ENCODE peak calls at places on chromosome 21, in ten cellular contexts. One of them, this sample, is unnamed.

GRCh38 chr21:44952929-44953627 is 13.2 kb downstream of the SLX9 start:
- DNase-seq in upper lobe of right lung: peak
- DNase-seq in CD8-positive, alpha-beta T cell: no peak
- DNase-seq in prostate gland: no peak
- DNase-seq in brain microvascular endothelial cell: no peak
- DNase-seq in cardiac muscle cell: no peak
- DNase-seq in heart left ventricle: no peak
- DNase-seq in GM23338: no peak
- DNase-seq in fibroblast of lung: no peak
- DNase-seq in A549: no peak
- DNase-seq in this sample: no peak

GRCh38 chr21:29777155-29777554 is 162.6 kb downstream of the GRIK1 start:
- DNase-seq in fibroblast of lung: no peak
- DNase-seq in upper lobe of right lung: no peak
- DNase-seq in brain microvascular endothelial cell: no peak
- DNase-seq in CD8-positive, alpha-beta T cell: no peak
- DNase-seq in heart left ventricle: no peak
- DNase-seq in GM23338: no peak
- DNase-seq in cardiac muscle cell: no peak
- DNase-seq in A549: no peak
- DNase-seq in prostate gland: no peak
- DNase-seq in this sample: no peak

GRCh38 chr21:45385549-45386050 is 19.4 kb upstream of the COL18A1 start:
- DNase-seq in brain microvascular endothelial cell: no peak
- DNase-seq in GM23338: no peak
- DNase-seq in upper lobe of right lung: peak
- DNase-seq in heart left ventricle: peak
- DNase-seq in CD8-positive, alpha-beta T cell: no peak
- DNase-seq in A549: no peak
- DNase-seq in cardiac muscle cell: no peak
- DNase-seq in fibroblast of lung: no peak
- DNase-seq in prostate gland: no peak
- DNase-seq in this sample: no peak

GRCh38 chr21:43985690-43986251 is 26.3 kb upstream of the TRAPPC10 start:
- DNase-seq in GM23338: peak
- DNase-seq in cardiac muscle cell: peak
- DNase-seq in brain microvascular endothelial cell: no peak
- DNase-seq in fibroblast of lung: no peak
- DNase-seq in upper lobe of right lung: no peak
- DNase-seq in prostate gland: no peak
- DNase-seq in CD8-positive, alpha-beta T cell: no peak
- DNase-seq in A549: no peak
- DNase-seq in heart left ventricle: no peak
- DNase-seq in this sample: no peak

GRCh38 chr21:43858806-43859648 is 6.0 kb upstream of the AGPAT3 start:
- DNase-seq in GM23338: peak
- DNase-seq in heart left ventricle: peak
- DNase-seq in CD8-positive, alpha-beta T cell: no peak
- DNase-seq in prostate gland: no peak
- DNase-seq in fibroblast of lung: no peak
- DNase-seq in cardiac muscle cell: no peak
- DNase-seq in brain microvascular endothelial cell: no peak
- DNase-seq in A549: no peak
- DNase-seq in upper lobe of right lung: no peak
- DNase-seq in this sample: no peak

GRCh38 chr21:44793269-44794030 is 8.2 kb downstream of the UBE2G2 start:
- DNase-seq in cardiac muscle cell: peak
- DNase-seq in heart left ventricle: peak
- DNase-seq in CD8-positive, alpha-beta T cell: peak
- DNase-seq in prostate gland: peak
- DNase-seq in GM23338: peak
- DNase-seq in upper lobe of right lung: no peak
- DNase-seq in brain microvascular endothelial cell: peak
- DNase-seq in A549: peak
- DNase-seq in fibroblast of lung: peak
- DNase-seq in this sample: peak

GRCh38 chr21:29181799-29182470 is 51.5 kb downstream of the MAP3K7CL start:
- DNase-seq in upper lobe of right lung: no peak
- DNase-seq in brain microvascular endothelial cell: peak
- DNase-seq in A549: peak
- DNase-seq in fibroblast of lung: peak
- DNase-seq in GM23338: no peak
- DNase-seq in prostate gland: peak
- DNase-seq in CD8-positive, alpha-beta T cell: no peak
- DNase-seq in cardiac muscle cell: peak
- DNase-seq in heart left ventricle: no peak
- DNase-seq in this sample: no peak

GRCh38 chr21:44473915-44474555 is 18.7 kb downstream of the LRRC3 start:
- DNase-seq in brain microvascular endothelial cell: no peak
- DNase-seq in prostate gland: no peak
- DNase-seq in GM23338: no peak
- DNase-seq in fibroblast of lung: no peak
- DNase-seq in upper lobe of right lung: no peak
- DNase-seq in cardiac muscle cell: no peak
- DNase-seq in CD8-positive, alpha-beta T cell: no peak
- DNase-seq in heart left ventricle: no peak
- DNase-seq in A549: no peak
- DNase-seq in this sample: no peak

GRCh38 chr21:34693192-34693810 is 24.5 kb downstream of the CLIC6 start:
- DNase-seq in heart left ventricle: peak
- DNase-seq in upper lobe of right lung: no peak
- DNase-seq in prostate gland: peak
- DNase-seq in cardiac muscle cell: peak
- DNase-seq in brain microvascular endothelial cell: peak
- DNase-seq in fibroblast of lung: peak
- DNase-seq in CD8-positive, alpha-beta T cell: peak
- DNase-seq in A549: peak
- DNase-seq in GM23338: peak
- DNase-seq in this sample: no peak

GRCh38 chr21:42058631-42059111 is 12.4 kb upstream of the UMODL1 start:
- DNase-seq in fibroblast of lung: no peak
- DNase-seq in brain microvascular endothelial cell: no peak
- DNase-seq in A549: no peak
- DNase-seq in upper lobe of right lung: peak
- DNase-seq in prostate gland: no peak
- DNase-seq in CD8-positive, alpha-beta T cell: no peak
- DNase-seq in heart left ventricle: no peak
- DNase-seq in GM23338: no peak
- DNase-seq in cardiac muscle cell: no peak
- DNase-seq in this sample: no peak

GRCh38 chr21:42059141-42059540 is 12.0 kb upstream of the UMODL1 start:
- DNase-seq in fibroblast of lung: no peak
- DNase-seq in prostate gland: no peak
- DNase-seq in heart left ventricle: no peak
- DNase-seq in upper lobe of right lung: peak
- DNase-seq in brain microvascular endothelial cell: no peak
- DNase-seq in A549: no peak
- DNase-seq in cardiac muscle cell: no peak
- DNase-seq in GM23338: no peak
- DNase-seq in CD8-positive, alpha-beta T cell: no peak
- DNase-seq in this sample: no peak

GRCh38 chr21:42056996-42057689 is 14.0 kb upstream of the UMODL1 start:
- DNase-seq in CD8-positive, alpha-beta T cell: no peak
- DNase-seq in prostate gland: peak
- DNase-seq in upper lobe of right lung: peak
- DNase-seq in brain microvascular endothelial cell: peak
- DNase-seq in fibroblast of lung: peak
- DNase-seq in cardiac muscle cell: peak
- DNase-seq in heart left ventricle: no peak
- DNase-seq in A549: no peak
- DNase-seq in GM23338: peak
- DNase-seq in this sample: no peak

GRCh38 chr21:42056468-42056867 is 14.6 kb upstream of the UMODL1 start:
- DNase-seq in upper lobe of right lung: peak
- DNase-seq in A549: no peak
- DNase-seq in GM23338: no peak
- DNase-seq in prostate gland: peak
- DNase-seq in CD8-positive, alpha-beta T cell: no peak
- DNase-seq in heart left ventricle: no peak
- DNase-seq in cardiac muscle cell: no peak
- DNase-seq in fibroblast of lung: peak
- DNase-seq in brain microvascular endothelial cell: no peak
- DNase-seq in this sample: no peak

DNA sequence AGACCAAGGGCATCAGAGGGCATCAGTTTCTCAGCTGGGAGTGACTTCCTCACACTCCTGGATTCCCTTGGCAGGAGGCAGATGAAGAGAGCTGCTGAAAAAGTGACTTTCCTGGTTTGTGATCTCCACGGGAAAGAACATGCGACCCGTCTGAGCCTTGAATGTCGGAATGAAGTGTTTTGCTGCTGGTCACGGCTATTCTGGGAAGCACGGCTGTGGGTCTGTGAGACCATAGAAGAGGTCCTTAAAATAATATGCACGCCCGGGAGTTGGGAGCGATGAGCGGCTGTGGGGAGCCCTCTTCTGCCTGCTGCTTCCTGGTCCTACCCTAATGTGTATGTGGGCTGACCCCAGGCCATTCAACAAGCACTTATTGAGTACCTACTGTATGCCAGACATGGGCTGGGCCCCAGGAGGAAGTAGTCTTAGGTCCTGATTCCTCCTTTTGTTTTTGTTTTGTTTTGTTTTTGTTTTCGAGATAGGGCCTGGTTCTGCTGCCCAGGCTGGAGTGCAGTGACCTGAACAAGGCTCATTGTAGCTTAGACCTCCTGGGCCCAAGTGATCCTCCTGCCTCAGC is 13.2 kb upstream of the UMODL1 start:
- DNase-seq in heart left ventricle: no peak
- DNase-seq in CD8-positive, alpha-beta T cell: no peak
- DNase-seq in A549: no peak
- DNase-seq in brain microvascular endothelial cell: no peak
- DNase-seq in prostate gland: no peak
- DNase-seq in cardiac muscle cell: no peak
- DNase-seq in GM23338: no peak
- DNase-seq in fibroblast of lung: peak
- DNase-seq in upper lobe of right lung: peak
- DNase-seq in this sample: no peak
- H3K27ac ChIP-seq in heart left ventricle: no peak
- H3K27ac ChIP-seq in CD8-positive, alpha-beta T cell: no peak
- H3K27ac ChIP-seq in A549: no peak
- H3K27ac ChIP-seq in brain microvascular endothelial cell: peak
- H3K27ac ChIP-seq in prostate gland: peak
- H3K27ac ChIP-seq in cardiac muscle cell: peak
- H3K27ac ChIP-seq in GM23338: no peak
- H3K27ac ChIP-seq in fibroblast of lung: peak
- H3K27ac ChIP-seq in upper lobe of right lung: peak
- H3K27ac ChIP-seq in this sample: peak

GRCh38 chr21:25772680-25773079 is 37.9 kb downstream of the GABPA start:
- DNase-seq in prostate gland: no peak
- DNase-seq in A549: no peak
- DNase-seq in fibroblast of lung: peak
- DNase-seq in brain microvascular endothelial cell: no peak
- DNase-seq in cardiac muscle cell: no peak
- DNase-seq in upper lobe of right lung: no peak
- DNase-seq in heart left ventricle: no peak
- DNase-seq in CD8-positive, alpha-beta T cell: no peak
- DNase-seq in GM23338: no peak
- DNase-seq in this sample: no peak
- H3K27ac ChIP-seq in prostate gland: no peak
- H3K27ac ChIP-seq in A549: no peak
- H3K27ac ChIP-seq in fibroblast of lung: no peak
- H3K27ac ChIP-seq in brain microvascular endothelial cell: no peak
- H3K27ac ChIP-seq in cardiac muscle cell: peak
- H3K27ac ChIP-seq in upper lobe of right lung: peak
- H3K27ac ChIP-seq in heart left ventricle: no peak
- H3K27ac ChIP-seq in CD8-positive, alpha-beta T cell: no peak
- H3K27ac ChIP-seq in GM23338: peak
- H3K27ac ChIP-seq in this sample: no peak

GRCh38 chr21:32921632-32922230 is 104.0 kb upstream of the OLIG2 start:
- DNase-seq in cardiac muscle cell: no peak
- DNase-seq in brain microvascular endothelial cell: no peak
- DNase-seq in heart left ventricle: no peak
- DNase-seq in fibroblast of lung: no peak
- DNase-seq in A549: peak
- DNase-seq in CD8-positive, alpha-beta T cell: peak
- DNase-seq in upper lobe of right lung: peak
- DNase-seq in GM23338: peak
- DNase-seq in prostate gland: no peak
- DNase-seq in this sample: no peak
- H3K27ac ChIP-seq in cardiac muscle cell: no peak
- H3K27ac ChIP-seq in brain microvascular endothelial cell: no peak
- H3K27ac ChIP-seq in heart left ventricle: no peak
- H3K27ac ChIP-seq in fibroblast of lung: no peak
- H3K27ac ChIP-seq in A549: no peak
- H3K27ac ChIP-seq in CD8-positive, alpha-beta T cell: no peak
- H3K27ac ChIP-seq in upper lobe of right lung: no peak
- H3K27ac ChIP-seq in GM23338: no peak
- H3K27ac ChIP-seq in prostate gland: no peak
- H3K27ac ChIP-seq in this sample: no peak

GRCh38 chr21:25934130-25934529 is 199.4 kb downstream of the GABPA start:
- DNase-seq in heart left ventricle: no peak
- DNase-seq in cardiac muscle cell: peak
- DNase-seq in fibroblast of lung: peak
- DNase-seq in GM23338: no peak
- DNase-seq in upper lobe of right lung: no peak
- DNase-seq in prostate gland: no peak
- DNase-seq in A549: no peak
- DNase-seq in CD8-positive, alpha-beta T cell: no peak
- DNase-seq in brain microvascular endothelial cell: peak
- DNase-seq in this sample: no peak

GRCh38 chr21:25936776-25937175 is 202.0 kb downstream of the GABPA start:
- DNase-seq in cardiac muscle cell: no peak
- DNase-seq in upper lobe of right lung: no peak
- DNase-seq in CD8-positive, alpha-beta T cell: no peak
- DNase-seq in brain microvascular endothelial cell: no peak
- DNase-seq in heart left ventricle: no peak
- DNase-seq in prostate gland: no peak
- DNase-seq in fibroblast of lung: peak
- DNase-seq in GM23338: no peak
- DNase-seq in A549: no peak
- DNase-seq in this sample: no peak

GRCh38 chr21:25931791-25932190 is 197.0 kb downstream of the GABPA start:
- DNase-seq in fibroblast of lung: no peak
- DNase-seq in GM23338: no peak
- DNase-seq in A549: no peak
- DNase-seq in CD8-positive, alpha-beta T cell: no peak
- DNase-seq in upper lobe of right lung: no peak
- DNase-seq in heart left ventricle: no peak
- DNase-seq in brain microvascular endothelial cell: no peak
- DNase-seq in cardiac muscle cell: no peak
- DNase-seq in prostate gland: no peak
- DNase-seq in this sample: no peak

GRCh38 chr21:25938673-25939395 is 204.1 kb downstream of the GABPA start:
- DNase-seq in heart left ventricle: no peak
- DNase-seq in brain microvascular endothelial cell: no peak
- DNase-seq in upper lobe of right lung: no peak
- DNase-seq in CD8-positive, alpha-beta T cell: no peak
- DNase-seq in fibroblast of lung: no peak
- DNase-seq in cardiac muscle cell: peak
- DNase-seq in prostate gland: peak
- DNase-seq in A549: no peak
- DNase-seq in GM23338: no peak
- DNase-seq in this sample: no peak

DNA sequence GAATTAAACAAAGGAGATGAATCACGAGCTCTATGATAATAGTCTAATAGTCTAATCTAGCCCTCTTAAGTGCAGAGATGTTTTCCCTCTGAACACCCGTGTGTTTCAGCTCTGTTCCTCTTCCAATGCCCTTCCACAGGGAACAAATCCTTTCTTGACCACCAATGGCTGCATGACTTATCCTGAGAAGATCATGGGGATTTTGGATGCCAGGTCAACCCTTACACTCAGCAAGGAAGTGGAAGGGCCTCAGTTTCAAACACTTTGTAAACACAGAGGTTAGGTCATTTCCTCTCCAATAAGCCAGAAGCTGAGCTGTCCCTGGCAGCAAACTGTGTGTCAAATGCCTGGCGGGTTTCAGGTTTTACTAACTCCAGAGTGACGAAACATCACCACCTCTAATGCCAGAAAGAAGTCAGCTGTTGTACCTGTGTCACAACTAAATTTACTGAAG is 200.0 kb downstream of the GABPA start:
- DNase-seq in fibroblast of lung: peak
- DNase-seq in prostate gland: peak
- DNase-seq in heart left ventricle: peak
- DNase-seq in CD8-positive, alpha-beta T cell: no peak
- DNase-seq in GM23338: no peak
- DNase-seq in upper lobe of right lung: peak
- DNase-seq in cardiac muscle cell: peak
- DNase-seq in A549: peak
- DNase-seq in brain microvascular endothelial cell: peak
- DNase-seq in this sample: peak
- H3K27ac ChIP-seq in fibroblast of lung: peak
- H3K27ac ChIP-seq in prostate gland: peak
- H3K27ac ChIP-seq in heart left ventricle: peak
- H3K27ac ChIP-seq in CD8-positive, alpha-beta T cell: no peak
- H3K27ac ChIP-seq in GM23338: peak
- H3K27ac ChIP-seq in upper lobe of right lung: peak
- H3K27ac ChIP-seq in cardiac muscle cell: no peak
- H3K27ac ChIP-seq in A549: peak
- H3K27ac ChIP-seq in brain microvascular endothelial cell: peak
- H3K27ac ChIP-seq in this sample: peak